ENCODE peak calls at places on chromosomes 6 and 20, in seven cellular contexts. G is T-helper 1 cell, K is GM13977, Q is frontal cortex, S is T-cell, W is HS-27A, M is HEK293T. H is an unnamed sample.

GRCh38 chr6:112231609-112232060 is 22.7 kb downstream of the LAMA4 start:
- DNase-seq in G (no peak), K (no peak), Q (no peak), S (no peak), W (no peak), M (peak; percentile 49), H (no peak)

GRCh38 chr6:45830441-45831139 is 185.1 kb downstream of the CLIC5 start:
- DNase-seq in G (no peak), K (peak; percentile 72), Q (no peak), S (no peak), W (no peak), M (no peak), H (no peak)

GRCh38 chr20:11207749-11208502 is 534.1 kb upstream of the JAG1 start:
- DNase-seq in G (no peak), K (no peak), Q (no peak), S (no peak), W (peak; percentile 74), M (no peak), H (no peak)

GRCh38 chr6:151289399-151290007 is 49.7 kb downstream of the AKAP12 start:
- DNase-seq in G (no peak), K (no peak), Q (no peak), S (no peak), W (no peak), M (no peak), H (no peak)

GRCh38 chr20:32509639-32510066 is 75.5 kb downstream of the NOL4L start:
- DNase-seq in G (peak; percentile 48), K (no peak), Q (no peak), S (peak; percentile 72), W (no peak), M (no peak), H (peak; percentile 50)

GRCh38 chr6:41939091-41939847 is 2.3 kb downstream of the CCND3 start:
- DNase-seq in G (no peak), K (no peak), Q (no peak), S (no peak), W (no peak), M (no peak), H (no peak)

GRCh38 chr20:61909028-61909427 is 156.7 kb downstream of the TAF4 start:
- DNase-seq in G (no peak), K (no peak), Q (no peak), S (no peak), W (no peak), M (no peak), H (no peak)

GRCh38 chr6:165686966-165687365 is 23.9 kb upstream of the PDE10A start:
- DNase-seq in G (no peak), K (no peak), Q (no peak), S (no peak), W (no peak), M (no peak), H (no peak)

GRCh38 chr6:64224819-64225218 is 589.2 kb downstream of the PHF3 start:
- DNase-seq in G (no peak), K (no peak), Q (no peak), S (no peak), W (no peak), M (no peak), H (no peak)

GRCh38 chr6:169250660-169251059 is 3.0 kb downstream of the THBS2 start:
- DNase-seq in G (no peak), K (no peak), Q (peak; percentile 61), S (no peak), W (no peak), M (no peak), H (no peak)

GRCh38 chr6:142842423-142843261 is 102.3 kb downstream of the HIVEP2 start:
- DNase-seq in G (peak; percentile 30), K (peak; percentile 25), Q (no peak), S (no peak), W (no peak), M (no peak), H (no peak)

GRCh38 chr6:24854077-24854670 is 55.5 kb upstream of the ARMH2 start:
- DNase-seq in G (no peak), K (no peak), Q (no peak), S (no peak), W (no peak), M (no peak), H (no peak)

GRCh38 chr20:39109933-39110818 is 148.0 kb downstream of the DHX35 start:
- DNase-seq in G (no peak), K (no peak), Q (no peak), S (no peak), W (no peak), M (no peak), H (no peak)

GRCh38 chr6:146429831-146430230 is 113.8 kb upstream of the RAB32 start:
- DNase-seq in G (no peak), K (no peak), Q (no peak), S (no peak), W (no peak), M (no peak), H (no peak)

GRCh38 chr6:123965894-123966293 is 162.2 kb downstream of the NKAIN2 start:
- DNase-seq in G (no peak), K (no peak), Q (no peak), S (no peak), W (no peak), M (peak; percentile 62), H (no peak)

GRCh38 chr6:79468116-79468515 is 69.1 kb downstream of the LCA5 start:
- DNase-seq in G (no peak), K (no peak), Q (no peak), S (no peak), W (no peak), M (no peak), H (no peak)

GRCh38 chr6:128111096-128111495 is 210.2 kb upstream of the THEMIS start:
- DNase-seq in G (no peak), K (no peak), Q (no peak), S (no peak), W (no peak), M (no peak), H (no peak)

GRCh38 chr20:36604952-36605308 is 649 bp upstream of the RAB5IF start:
- DNase-seq in G (peak; percentile 40), K (peak; percentile 63), Q (no peak), S (peak; percentile 30), W (no peak), M (no peak), H (no peak)

GRCh38 chr20:57932227-57932864 is 222.5 kb upstream of the PMEPA1 start:
- DNase-seq in G (no peak), K (no peak), Q (no peak), S (no peak), W (no peak), M (no peak), H (peak; percentile 28)

GRCh38 chr20:11429168-11429567 is 488.5 kb upstream of the BTBD3 start:
- DNase-seq in G (no peak), K (no peak), Q (no peak), S (no peak), W (no peak), M (no peak), H (no peak)

GRCh38 chr6:166333172-166333995 is 9.0 kb downstream of the SFT2D1 start:
- DNase-seq in G (no peak), K (peak; percentile 75), Q (no peak), S (no peak), W (no peak), M (no peak), H (no peak)

GRCh38 chr6:109687271-109687721 is 3.7 kb downstream of the AK9 start:
- DNase-seq in G (no peak), K (no peak), Q (no peak), S (no peak), W (peak; percentile 90), M (no peak), H (no peak)

GRCh38 chr20:10376271-10377075 is 57.5 kb downstream of the MKKS start:
- DNase-seq in G (no peak), K (no peak), Q (no peak), S (no peak), W (no peak), M (no peak), H (no peak)

GRCh38 chr6:22727709-22728108 is 158.3 kb downstream of the HDGFL1 start:
- DNase-seq in G (no peak), K (no peak), Q (no peak), S (no peak), W (no peak), M (no peak), H (no peak)

GRCh38 chr6:131816869-131817268 is 9.0 kb downstream of the ENPP1 start:
- DNase-seq in G (no peak), K (no peak), Q (no peak), S (no peak), W (no peak), M (no peak), H (no peak)

H was measured in breast epithelium.